ENCODE peak calls at places on chromosome 2, in ten cellular contexts. One of them, this sample, is unnamed.

GRCh38 chr2:23679044-23679443 is 247.9 kb downstream of the ATAD2B start:
- DNase-seq in HFFc6: no peak
- DNase-seq in stimulated activated CD8-positive, alpha-beta memory T cell treated with anti-CD3 and anti-CD28 coated beads, Interleukin-4, amount 100 ng/mL, for 1 hour: no peak
- DNase-seq in testis: no peak
- DNase-seq in activated CD4-positive, alpha-beta T cell treated with anti-CD3 and anti-CD28 coated beads for 24 hours: no peak
- DNase-seq in sciatic nerve: no peak
- DNase-seq in fibroblast of mammary gland: peak
- DNase-seq in smooth muscle cell of the brain vasculature: no peak
- DNase-seq in endodermal cell: no peak
- DNase-seq in left lung: no peak
- DNase-seq in this sample: no peak

GRCh38 chr2:156890498-156891148 is 366.9 kb upstream of the GALNT5 start:
- DNase-seq in HFFc6: no peak
- DNase-seq in stimulated activated CD8-positive, alpha-beta memory T cell treated with anti-CD3 and anti-CD28 coated beads, Interleukin-4, amount 100 ng/mL, for 1 hour: no peak
- DNase-seq in testis: no peak
- DNase-seq in activated CD4-positive, alpha-beta T cell treated with anti-CD3 and anti-CD28 coated beads for 24 hours: no peak
- DNase-seq in sciatic nerve: no peak
- DNase-seq in fibroblast of mammary gland: no peak
- DNase-seq in smooth muscle cell of the brain vasculature: no peak
- DNase-seq in endodermal cell: no peak
- DNase-seq in left lung: no peak
- DNase-seq in this sample: no peak

GRCh38 chr2:47437287-47437686 is 34.3 kb downstream of the MSH2 start:
- DNase-seq in HFFc6: peak
- DNase-seq in stimulated activated CD8-positive, alpha-beta memory T cell treated with anti-CD3 and anti-CD28 coated beads, Interleukin-4, amount 100 ng/mL, for 1 hour: no peak
- DNase-seq in testis: no peak
- DNase-seq in activated CD4-positive, alpha-beta T cell treated with anti-CD3 and anti-CD28 coated beads for 24 hours: no peak
- DNase-seq in sciatic nerve: no peak
- DNase-seq in fibroblast of mammary gland: peak
- DNase-seq in smooth muscle cell of the brain vasculature: peak
- DNase-seq in endodermal cell: no peak
- DNase-seq in left lung: no peak
- DNase-seq in this sample: no peak

GRCh38 chr2:145407-145806 is 99.1 kb upstream of the FAM110C start:
- DNase-seq in HFFc6: no peak
- DNase-seq in stimulated activated CD8-positive, alpha-beta memory T cell treated with anti-CD3 and anti-CD28 coated beads, Interleukin-4, amount 100 ng/mL, for 1 hour: no peak
- DNase-seq in testis: no peak
- DNase-seq in activated CD4-positive, alpha-beta T cell treated with anti-CD3 and anti-CD28 coated beads for 24 hours: no peak
- DNase-seq in sciatic nerve: no peak
- DNase-seq in fibroblast of mammary gland: no peak
- DNase-seq in smooth muscle cell of the brain vasculature: no peak
- DNase-seq in endodermal cell: no peak
- DNase-seq in left lung: no peak
- DNase-seq in this sample: no peak

GRCh38 chr2:163123526-163123925 is 285.0 kb upstream of the KCNH7 start:
- DNase-seq in HFFc6: no peak
- DNase-seq in stimulated activated CD8-positive, alpha-beta memory T cell treated with anti-CD3 and anti-CD28 coated beads, Interleukin-4, amount 100 ng/mL, for 1 hour: no peak
- DNase-seq in testis: no peak
- DNase-seq in activated CD4-positive, alpha-beta T cell treated with anti-CD3 and anti-CD28 coated beads for 24 hours: no peak
- DNase-seq in sciatic nerve: no peak
- DNase-seq in fibroblast of mammary gland: no peak
- DNase-seq in smooth muscle cell of the brain vasculature: no peak
- DNase-seq in endodermal cell: no peak
- DNase-seq in left lung: no peak
- DNase-seq in this sample: no peak

GRCh38 chr2:100412866-100413265 is 4.6 kb downstream of the CHST10 start:
- DNase-seq in HFFc6: no peak
- DNase-seq in stimulated activated CD8-positive, alpha-beta memory T cell treated with anti-CD3 and anti-CD28 coated beads, Interleukin-4, amount 100 ng/mL, for 1 hour: no peak
- DNase-seq in testis: no peak
- DNase-seq in activated CD4-positive, alpha-beta T cell treated with anti-CD3 and anti-CD28 coated beads for 24 hours: no peak
- DNase-seq in sciatic nerve: no peak
- DNase-seq in fibroblast of mammary gland: no peak
- DNase-seq in smooth muscle cell of the brain vasculature: no peak
- DNase-seq in endodermal cell: no peak
- DNase-seq in left lung: no peak
- DNase-seq in this sample: no peak

GRCh38 chr2:186486651-186487647 is 889 bp downstream of the ZC3H15 start:
- DNase-seq in HFFc6: no peak
- DNase-seq in stimulated activated CD8-positive, alpha-beta memory T cell treated with anti-CD3 and anti-CD28 coated beads, Interleukin-4, amount 100 ng/mL, for 1 hour: no peak
- DNase-seq in testis: no peak
- DNase-seq in activated CD4-positive, alpha-beta T cell treated with anti-CD3 and anti-CD28 coated beads for 24 hours: no peak
- DNase-seq in sciatic nerve: no peak
- DNase-seq in fibroblast of mammary gland: peak
- DNase-seq in smooth muscle cell of the brain vasculature: peak
- DNase-seq in endodermal cell: no peak
- DNase-seq in left lung: no peak
- DNase-seq in this sample: no peak

GRCh38 chr2:101406867-101407266 is 19.6 kb upstream of the CREG2 start:
- DNase-seq in HFFc6: peak
- DNase-seq in stimulated activated CD8-positive, alpha-beta memory T cell treated with anti-CD3 and anti-CD28 coated beads, Interleukin-4, amount 100 ng/mL, for 1 hour: no peak
- DNase-seq in testis: no peak
- DNase-seq in activated CD4-positive, alpha-beta T cell treated with anti-CD3 and anti-CD28 coated beads for 24 hours: no peak
- DNase-seq in sciatic nerve: no peak
- DNase-seq in fibroblast of mammary gland: peak
- DNase-seq in smooth muscle cell of the brain vasculature: no peak
- DNase-seq in endodermal cell: no peak
- DNase-seq in left lung: no peak
- DNase-seq in this sample: no peak

GRCh38 chr2:223969856-223970255 is 12.6 kb downstream of the MRPL44 start:
- DNase-seq in HFFc6: peak
- DNase-seq in stimulated activated CD8-positive, alpha-beta memory T cell treated with anti-CD3 and anti-CD28 coated beads, Interleukin-4, amount 100 ng/mL, for 1 hour: no peak
- DNase-seq in testis: no peak
- DNase-seq in activated CD4-positive, alpha-beta T cell treated with anti-CD3 and anti-CD28 coated beads for 24 hours: no peak
- DNase-seq in sciatic nerve: no peak
- DNase-seq in fibroblast of mammary gland: peak
- DNase-seq in smooth muscle cell of the brain vasculature: no peak
- DNase-seq in endodermal cell: no peak
- DNase-seq in left lung: no peak
- DNase-seq in this sample: no peak

GRCh38 chr2:61282104-61282590 is 120.2 kb downstream of the C2orf74 start:
- DNase-seq in HFFc6: no peak
- DNase-seq in stimulated activated CD8-positive, alpha-beta memory T cell treated with anti-CD3 and anti-CD28 coated beads, Interleukin-4, amount 100 ng/mL, for 1 hour: no peak
- DNase-seq in testis: no peak
- DNase-seq in activated CD4-positive, alpha-beta T cell treated with anti-CD3 and anti-CD28 coated beads for 24 hours: no peak
- DNase-seq in sciatic nerve: no peak
- DNase-seq in fibroblast of mammary gland: no peak
- DNase-seq in smooth muscle cell of the brain vasculature: no peak
- DNase-seq in endodermal cell: no peak
- DNase-seq in left lung: no peak
- DNase-seq in this sample: no peak